ENCODE peak calls at places on chromosomes 11 and 22, in six cellular contexts. Q is endodermal cell, N is GM23248, F is left lung, L is spleen, H is Peyer's patch. V is an unnamed sample. For H3K4me1, the result is how much of the 10 kb centered on the place peaks cover.

GRCh38 chr22:49260681-49261580 is 566.7 kb downstream of the BRD1 start:
- DNase-seq in L (no peak), Q (peak), F (no peak), H (peak), N (no peak), V (no peak)

GRCh38 chr11:117419915-117420485 is 92.3 kb downstream of the CEP164 start:
- DNase-seq in N (no peak), F (no peak), Q (peak), L (peak), H (no peak), V (no peak)

GRCh38 chr22:23231471-23232093 is 51.3 kb downstream of the BCR start:
- DNase-seq in N (peak), L (peak), Q (no peak), F (no peak), H (peak), V (no peak)

GRCh38 chr11:118142081-118142480 is 10.5 kb downstream of the SCN4B start:
- DNase-seq in L (no peak), F (no peak), H (no peak), Q (peak), N (peak), V (no peak)

GRCh38 chr11:1573077-1573846 is 1.2 kb upstream of the DUSP8 start:
- DNase-seq in H (peak), F (peak), N (no peak), L (no peak), Q (peak), V (peak)

GRCh38 chr11:117604349-117604995 is 192.5 kb downstream of the DSCAML1 start:
- DNase-seq in L (no peak), H (no peak), N (peak), Q (peak), F (no peak), V (peak)

GRCh38 chr11:109808569-109808968 is 284.6 kb upstream of the ZC3H12C start:
- DNase-seq in F (no peak), L (no peak), H (no peak), N (peak), Q (no peak), V (peak)

GRCh38 chr11:57150454-57150917 is 31.3 kb upstream of the LRRC55 start:
- DNase-seq in H (no peak), N (peak), Q (no peak), L (no peak), F (no peak), V (no peak)

GRCh38 chr11:119319136-119319701 is 2.3 kb upstream of the MCAM start:
- DNase-seq in L (no peak), H (no peak), N (no peak), F (no peak), Q (no peak), V (no peak)

GRCh38 chr11:27926469-27926868 is 181.5 kb downstream of the KIF18A start:
- DNase-seq in N (no peak), L (no peak), H (no peak), Q (no peak), F (no peak), V (peak)

GRCh38 chr22:29695129-29695926 is 24.5 kb upstream of the CABP7 start:
- DNase-seq in Q (no peak), N (no peak), F (peak), H (no peak), L (no peak), V (no peak)

GRCh38 chr11:1531961-1532586 is 40.0 kb downstream of the DUSP8 start:
- DNase-seq in Q (no peak), N (peak), H (no peak), F (peak), L (no peak), V (no peak)

GRCh38 chr11:69002101-69002742 is 10.8 kb downstream of the MRGPRF start:
- DNase-seq in H (no peak), N (peak), L (peak), F (peak), Q (peak), V (no peak)

GRCh38 chr22:47166446-47167016 is 404.1 kb downstream of the TBC1D22A start:
- DNase-seq in N (no peak), H (peak), Q (peak), F (no peak), L (peak), V (no peak)

GRCh38 chr11:34053161-34053686 is 1.7 kb downstream of the CAPRIN1 start:
- DNase-seq in H (peak), L (peak), N (peak), F (peak), Q (peak), V (peak)

GRCh38 chr22:36411589-36412258 is 24.0 kb upstream of the MYH9 start:
- DNase-seq in N (no peak), Q (no peak), L (no peak), F (no peak), H (peak), V (no peak)

GRCh38 chr22:42308887-42309468 is 38.5 kb upstream of the TCF20 start:
- DNase-seq in Q (no peak), N (no peak), F (no peak), H (no peak), L (no peak), V (no peak)

GRCh38 chr22:25105817-25106650 is 93.6 kb upstream of the CRYBB3 start:
- DNase-seq in H (no peak), N (no peak), F (no peak), Q (no peak), L (no peak), V (no peak)

GRCh38 chr22:20403779-20404140 is 9.8 kb downstream of the ZNF74 start:
- DNase-seq in L (peak), Q (peak), H (no peak), F (no peak), N (no peak), V (no peak)

GRCh38 chr11:132062031-132062430 is 691.6 kb downstream of the NTM start:
- DNase-seq in H (no peak), Q (no peak), N (no peak), L (no peak), F (no peak), V (no peak)

GRCh38 chr11:134373591-134374052 is 38.4 kb downstream of the B3GAT1 start:
- DNase-seq in L (peak), H (peak), Q (no peak), N (no peak), F (peak), V (no peak)

GRCh38 chr11:132472411-132473205 is 1059.7 kb downstream of the OPCML start:
- DNase-seq in H (no peak), L (no peak), Q (no peak), N (peak), F (no peak), V (peak)

GRCh38 chr11:106958506-106959248 is 59.6 kb downstream of the GUCY1A2 start:
- DNase-seq in N (no peak), F (no peak), Q (no peak), H (no peak), L (no peak), V (peak)

GRCh38 chr11:102633385-102634026 is 8.4 kb upstream of the MMP20 start:
- DNase-seq in N (no peak), H (no peak), Q (no peak), F (no peak), L (no peak), V (no peak)

GRCh38 chr22:37259540-37260029 is 15.5 kb upstream of the RAC2 start:
- DNase-seq in F (no peak), N (peak), H (peak), L (peak), Q (peak), V (peak)

GRCh38 chr22:25358421-25359170 is 139.2 kb downstream of the CRYBB2 start:
- DNase-seq in H (no peak), N (no peak), F (no peak), Q (no peak), L (peak), V (no peak)

GRCh38 chr11:114137054-114137453 is 77.5 kb downstream of the ZBTB16 start:
- DNase-seq in H (no peak), N (no peak), F (no peak), L (no peak), Q (no peak), V (no peak)
- H3K4me1 ChIP-seq in H (under half), N (under half), F (under half), L (half or more), Q (under half), V (half or more)

GRCh38 chr11:10456519-10456918 is 1.5 kb downstream of the AMPD3 start:
- DNase-seq in N (peak), F (no peak), Q (peak), L (peak), H (no peak), V (no peak)

GRCh38 chr11:10459029-10459970 is 4.2 kb downstream of the AMPD3 start:
- DNase-seq in Q (peak), H (no peak), F (no peak), N (no peak), L (no peak), V (no peak)

GRCh38 chr11:10461276-10461790 is 6.3 kb downstream of the AMPD3 start:
- DNase-seq in L (no peak), N (no peak), Q (peak), H (no peak), F (no peak), V (no peak)

GRCh38 chr11:10457901-10458300 is 2.8 kb downstream of the AMPD3 start:
- DNase-seq in H (no peak), F (no peak), N (no peak), L (no peak), Q (peak), V (no peak)

GRCh38 chr11:10460611-10461275 is 5.7 kb downstream of the AMPD3 start:
- DNase-seq in Q (peak), N (no peak), H (no peak), L (no peak), F (no peak), V (no peak)
- H3K4me1 ChIP-seq in Q (under half), N (under half), H (under half), L (half or more), F (under half), V (under half)

GRCh38 chr22:38313384-38313955 is 3.8 kb downstream of the CSNK1E start:
- DNase-seq in H (no peak), Q (no peak), F (no peak), N (peak), L (peak), V (peak)
- H3K4me1 ChIP-seq in H (under half), Q (under half), F (under half), N (half or more), L (half or more), V (half or more)

GRCh38 chr11:71507102-71507501 is 20.0 kb upstream of the KRTAP5-7 start:
- DNase-seq in Q (no peak), F (no peak), L (no peak), H (no peak), N (no peak), V (no peak)

GRCh38 chr11:71504526-71504925 is 22.5 kb upstream of the KRTAP5-7 start:
- DNase-seq in F (no peak), H (no peak), Q (peak), N (no peak), L (no peak), V (no peak)

GRCh38 chr11:71505001-71505400 is 22.1 kb upstream of the KRTAP5-7 start:
- DNase-seq in N (no peak), H (no peak), Q (no peak), L (no peak), F (no peak), V (no peak)

GRCh38 chr11:71502871-71503435 is 24.1 kb upstream of the KRTAP5-7 start:
- DNase-seq in L (no peak), F (no peak), N (no peak), H (no peak), Q (no peak), V (no peak)

GRCh38 chr11:71505781-71506180 is 21.3 kb upstream of the KRTAP5-7 start:
- DNase-seq in Q (peak), F (no peak), L (no peak), N (no peak), H (no peak), V (no peak)
- H3K4me1 ChIP-seq in Q (under half), F (under half), L (under half), N (under half), H (under half), V (under half)